ENCODE peak calls at places on chromosome 13, in four cellular contexts. H is IMR-90; K is CD4-positive, alpha-beta memory T cell; T is hepatocyte. E is an unnamed sample.
A peak's percentile ranks its signal among the peaks of the same experiment; 100 is the strongest.

GRCh38 chr13:35987572-35988513 is 143.3 kb downstream of the DCLK1 start:
- DNase-seq in T (no peak), H (no peak), K (no peak), E (peak; percentile 45)

GRCh38 chr13:42396901-42397670 is 125.1 kb downstream of the AKAP11 start:
- DNase-seq in K (no peak), H (no peak), T (no peak), E (no peak)

GRCh38 chr13:113978741-113979481 is 5.0 kb upstream of the C13orf46 start:
- DNase-seq in T (no peak), H (no peak), K (no peak), E (no peak)

GRCh38 chr13:55439450-55439849 is 1701.3 kb upstream of the PRR20A start:
- DNase-seq in H (no peak), K (no peak), T (no peak), E (no peak)

GRCh38 chr13:72890546-72890945 is 108.6 kb downstream of the PIBF1 start:
- DNase-seq in H (no peak), T (no peak), K (no peak), E (no peak)

GRCh38 chr13:99796175-99796819 is 175.3 kb downstream of the ZIC5 start:
- DNase-seq in T (peak; percentile 69), H (peak; percentile 32), K (no peak), E (peak; percentile 58)

GRCh38 chr13:105979586-105979985 is 555.9 kb downstream of the EFNB2 start:
- DNase-seq in H (no peak), T (peak; percentile 82), K (no peak), E (peak; percentile 28)

GRCh38 chr13:98509271-98510155 is 67.4 kb downstream of the STK24 start:
- DNase-seq in H (peak; percentile 92), K (peak; percentile 34), T (peak; percentile 66), E (peak; percentile 13)

GRCh38 chr13:97267418-97268059 is 45.4 kb downstream of the MBNL2 start:
- DNase-seq in K (no peak), H (no peak), T (no peak), E (no peak)

GRCh38 chr13:84812078-84812477 is 929.8 kb upstream of the SLITRK1 start:
- DNase-seq in K (no peak), T (no peak), H (no peak), E (no peak)

GRCh38 chr13:96862093-96862492 is 132.2 kb downstream of the OXGR1 start:
- DNase-seq in K (no peak), H (no peak), T (no peak), E (no peak)

GRCh38 chr13:34627905-34628682 is 314.0 kb upstream of the NBEA start:
- DNase-seq in T (peak; percentile 9), K (no peak), H (no peak), E (no peak)

GRCh38 chr13:97659602-97660001 is 225.6 kb downstream of the RAP2A start:
- DNase-seq in H (peak; percentile 21), K (no peak), T (peak; percentile 43), E (peak; percentile 34)

GRCh38 chr13:31213681-31214289 is 14.0 kb downstream of the B3GLCT start:
- DNase-seq in T (no peak), H (peak; percentile 20), K (no peak), E (no peak)

GRCh38 chr13:106143930-106144709 is 391.3 kb downstream of the EFNB2 start:
- DNase-seq in H (no peak), T (peak; percentile 43), K (no peak), E (no peak)

GRCh38 chr13:31246918-31247317 is 47.1 kb downstream of the B3GLCT start:
- DNase-seq in T (no peak), H (no peak), K (no peak), E (no peak)

GRCh38 chr13:89899302-89900103 is 1448.0 kb upstream of the MIR17HG start:
- DNase-seq in K (no peak), T (no peak), H (no peak), E (no peak)

GRCh38 chr13:75581874-75582640 is 32.5 kb downstream of the UCHL3 start:
- DNase-seq in T (no peak), H (peak; percentile 18), K (no peak), E (no peak)

GRCh38 chr13:29849731-29850212 is 645 bp downstream of the UBL3 start:
- DNase-seq in K (no peak), T (peak; percentile 82), H (peak; percentile 71), E (peak; percentile 71)

GRCh38 chr13:36918246-36919060 is 1.6 kb downstream of the SMAD9 start:
- DNase-seq in H (peak; percentile 36), T (no peak), K (no peak), E (peak; percentile 40)

GRCh38 chr13:34696296-34696695 is 245.8 kb upstream of the NBEA start:
- DNase-seq in T (no peak), H (no peak), K (no peak), E (no peak)

GRCh38 chr13:35782793-35783192 is 306.3 kb upstream of the MAB21L1 start:
- DNase-seq in T (no peak), K (no peak), H (no peak), E (no peak)

GRCh38 chr13:66635526-66635925 is 594.6 kb downstream of the PCDH9 start:
- DNase-seq in H (peak; percentile 93), K (no peak), T (no peak), E (no peak)

GRCh38 chr13:97460853-97461252 is 26.9 kb downstream of the RAP2A start:
- DNase-seq in K (no peak), H (no peak), T (no peak), E (no peak)

GRCh38 chr13:49326222-49326917 is 78.6 kb downstream of the CDADC1 start:
- DNase-seq in K (no peak), H (no peak), T (no peak), E (no peak)

GRCh38 chr13:34591801-34592454 is 350.1 kb upstream of the NBEA start:
- DNase-seq in H (no peak), T (no peak), K (no peak), E (no peak)

GRCh38 chr13:24834902-24835510 is 71.0 kb downstream of the RNF17 start:
- DNase-seq in K (no peak), H (no peak), T (peak; percentile 9), E (peak; percentile 64)
- H3K27ac ChIP-seq in K (no peak overlapping the region), H (no peak overlapping the region), T (no peak overlapping the region), E (no peak overlapping the region)

GRCh38 chr13:27795718-27796019 is 3.4 kb downstream of the GSX1 start:
- DNase-seq in K (no peak), H (no peak), T (no peak), E (no peak)
- H3K9me3 ChIP-seq in K (no peaks in the 10 kb centered on the region), H (peaks cover 7% of the 10 kb centered on the region), T (no peaks in the 10 kb centered on the region), E (no peaks in the 10 kb centered on the region)

DNA sequence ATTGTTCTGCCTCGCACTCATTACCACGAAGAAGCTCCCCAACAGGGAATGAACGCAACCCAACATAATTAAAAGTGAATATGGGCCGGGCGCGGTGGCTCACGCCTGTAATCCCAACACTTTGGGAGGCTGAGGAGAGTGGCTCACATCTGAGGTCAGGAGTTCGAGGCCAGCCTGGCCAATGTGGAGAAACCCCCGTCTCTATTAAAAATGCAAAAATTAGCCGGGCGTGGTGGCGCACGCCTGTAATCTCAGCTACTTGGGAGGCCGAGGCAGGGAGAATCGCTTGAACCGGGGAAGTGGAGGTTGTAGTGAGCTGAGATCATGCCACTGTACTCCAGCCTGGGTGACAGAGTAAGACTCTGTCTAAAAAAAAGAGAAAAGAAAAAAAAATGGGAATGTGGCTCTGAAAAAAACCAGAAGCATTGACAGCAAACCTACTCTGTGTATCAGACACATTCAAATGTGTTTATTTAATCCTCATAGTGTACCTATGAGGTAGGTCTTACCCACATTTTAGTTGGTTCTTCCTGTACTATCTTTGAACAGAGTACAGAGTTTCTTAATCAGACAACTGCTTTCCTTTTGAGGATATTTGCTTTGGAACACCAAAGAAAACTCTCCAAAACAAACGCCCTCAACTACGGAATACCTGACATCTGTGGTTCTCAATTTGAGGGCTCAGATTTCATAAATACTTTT is 70.0 kb downstream of the NUFIP1 start:
- DNase-seq in T (no peak), K (no peak), H (no peak), E (no peak)
- H3K27ac ChIP-seq in T (peak overlapping the region; percentile 98), K (peak overlapping the region; percentile 72), H (peak overlapping the region; percentile 89), E (peak overlapping the region; percentile 74)

DNA sequence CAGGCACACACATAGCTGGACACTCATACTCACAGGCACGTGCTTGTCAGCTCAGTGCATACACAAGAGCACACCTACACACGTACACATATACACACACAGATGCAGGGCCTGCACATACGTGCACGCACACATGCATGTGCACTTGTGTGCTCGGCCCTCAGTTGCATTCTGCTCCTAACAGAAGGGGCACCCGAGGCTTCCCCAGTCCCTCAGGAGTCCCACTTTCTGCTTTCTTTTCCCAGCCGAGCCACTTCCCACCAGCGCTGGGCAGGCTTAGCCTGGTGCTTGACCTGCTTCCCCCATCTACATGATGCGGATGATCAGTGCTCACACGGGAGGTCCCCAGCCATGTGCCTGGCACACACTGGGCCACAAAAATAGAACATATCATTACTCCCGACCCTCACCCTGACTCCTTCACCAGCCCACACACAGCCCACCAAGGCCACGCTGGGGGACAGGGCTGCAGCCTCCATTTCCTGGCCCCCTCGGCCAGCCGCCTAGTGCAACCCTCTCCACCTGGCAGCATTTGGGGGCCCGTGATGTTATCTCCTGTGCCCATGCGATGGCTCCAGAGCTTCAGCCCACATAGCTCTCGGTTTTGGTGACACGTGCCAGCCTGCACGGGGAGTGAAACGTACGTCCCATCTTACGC is 125.2 kb upstream of the SPACA7 start:
- DNase-seq in H (no peak), T (no peak), K (no peak), E (no peak)
- H3K9me3 ChIP-seq in H (peaks cover 81% of the 10 kb centered on the region), T (no peaks in the 10 kb centered on the region), K (no peaks in the 10 kb centered on the region), E (no peaks in the 10 kb centered on the region)

GRCh38 chr13:102774596-102775375 is 1.2 kb upstream of the TEX30 start:
- DNase-seq in H (no peak), K (no peak), T (no peak), E (peak; percentile 34)

GRCh38 chr13:102772042-102772425 is 1.6 kb downstream of the TEX30 start:
- DNase-seq in T (no peak), H (no peak), K (no peak), E (no peak)

GRCh38 chr13:102773441-102774209 is at the start of gene TEX30:
- DNase-seq in T (peak; percentile 94), H (peak; percentile 76), K (peak; percentile 90), E (peak; percentile 66)

GRCh38 chr13:102771298-102772041 is 2.1 kb downstream of the TEX30 start:
- DNase-seq in T (no peak), H (no peak), K (no peak), E (no peak)

DNA sequence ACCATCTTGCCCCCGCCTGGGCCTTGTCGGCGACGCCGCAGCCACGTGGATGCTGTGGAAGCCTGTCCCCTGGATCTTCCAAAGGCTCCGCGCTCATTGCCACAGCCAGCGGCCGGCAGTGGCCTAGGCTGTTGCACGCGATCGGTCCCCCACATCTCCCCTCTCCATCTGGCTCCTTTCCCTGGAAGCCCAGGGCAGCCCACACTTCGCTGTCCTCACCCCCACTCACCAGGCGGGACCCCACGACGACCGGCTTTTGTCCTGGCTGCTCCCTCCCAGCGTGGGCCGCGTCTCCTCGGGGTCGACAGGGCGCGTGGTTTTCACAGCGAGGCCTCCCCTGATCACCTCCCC is 599 bp upstream of the TEX30 start:
- DNase-seq in H (no peak), K (no peak), T (no peak), E (no peak)
- H3K27ac ChIP-seq in H (peak overlapping the region; percentile 85), K (peak overlapping the region; percentile 84), T (peak overlapping the region; percentile 80), E (peak overlapping the region; percentile 71)

GRCh38 chr13:80690208-80690607 is 349.3 kb upstream of the SPRY2 start:
- DNase-seq in T (no peak), K (no peak), H (no peak), E (no peak)
- H3K9me3 ChIP-seq in T (no peaks in the 10 kb centered on the region), K (no peaks in the 10 kb centered on the region), H (peaks cover 5% of the 10 kb centered on the region), E (no peaks in the 10 kb centered on the region)

E was measured in SJCRH30.